ENCODE peak calls at places on chromosomes 13 and 19, in six cellular contexts. A is heart left ventricle; B is mesenteric fat pad; X is mucosa of descending colon; U is stimulated activated CD4-positive, alpha-beta T cell treated with anti-CD3 and anti-CD28 coated beads, Interleukin-1b, Interleukin-23, amount 100 ng/mL, for 24 hours; N is NCI-H2081. Y is an unnamed sample.

GRCh38 chr19:29596885-29597525 is 9.1 kb upstream of the POP4 start:
- DNase-seq in A (no peak), B (no peak), X (no peak), U (no peak), N (no peak), Y (peak)

GRCh38 chr19:56837892-56838679 is 2.4 kb downstream of the PEG3 start:
- DNase-seq in A (peak), B (no peak), X (peak), U (no peak), N (no peak), Y (no peak)

GRCh38 chr19:10855879-10856522 is 7.8 kb downstream of the C19orf38 start:
- DNase-seq in A (no peak), B (no peak), X (peak), U (no peak), N (no peak), Y (no peak)

GRCh38 chr19:40804783-40805242 is 5.8 kb downstream of the EGLN2 start:
- DNase-seq in A (no peak), B (no peak), X (no peak), U (no peak), N (no peak), Y (no peak)

GRCh38 chr19:12779162-12779993 is 4.0 kb upstream of the HOOK2 start:
- DNase-seq in A (peak), B (peak), X (peak), U (no peak), N (no peak), Y (peak)

GRCh38 chr19:17862711-17863519 is 3.2 kb downstream of the RPL18A start:
- DNase-seq in A (no peak), B (no peak), X (no peak), U (no peak), N (no peak), Y (no peak)

GRCh38 chr19:40667602-40668001 is 22.8 kb downstream of the NUMBL start:
- DNase-seq in A (no peak), B (no peak), X (no peak), U (no peak), N (no peak), Y (no peak)

GRCh38 chr19:11138659-11139526 is 16.7 kb downstream of the SPC24 start:
- DNase-seq in A (peak), B (peak), X (peak), U (no peak), N (no peak), Y (peak)

GRCh38 chr13:83753912-83754624 is 128.2 kb downstream of the SLITRK1 start:
- DNase-seq in A (no peak), B (no peak), X (no peak), U (no peak), N (no peak), Y (no peak)

GRCh38 chr19:44142014-44142523 is 715 bp downstream of the ZNF234 start:
- DNase-seq in A (no peak), B (no peak), X (peak), U (no peak), N (no peak), Y (peak)

GRCh38 chr13:109156181-109156935 is 526.9 kb downstream of the MYO16 start:
- DNase-seq in A (peak), B (no peak), X (no peak), U (no peak), N (no peak), Y (no peak)

GRCh38 chr19:39967561-39967960 is 3.4 kb upstream of the PSMC4 start:
- DNase-seq in A (no peak), B (peak), X (no peak), U (no peak), N (no peak), Y (no peak)